ENCODE peak calls at places on chromosomes 4 and X, in nine cellular contexts. W is IMR-90; O is naive thymus-derived CD4-positive, alpha-beta T cell; Y is thoracic aorta; H is A673; G is fibroblast of lung; D is mammary epithelial cell; U is K562; A is H1. S is an unnamed sample.
A peak's percentile ranks its signal among the peaks of the same experiment; 100 is the strongest.

GRCh38 chr4:138255917-138256597 is 13.9 kb upstream of the SLC7A11 start:
- DNase-seq in Y (no peak), O (no peak), A (no peak), D (no peak), W (no peak), U (no peak), H (no peak), G (no peak), S (no peak)

GRCh38 chr4:13535118-13535517 is 9.2 kb downstream of the NKX3-2 start:
- DNase-seq in G (no peak), A (peak; percentile 49), U (no peak), O (no peak), Y (no peak), W (no peak), D (no peak), H (no peak), S (no peak)

GRCh38 chr4:7761720-7762119 is 177.9 kb downstream of the AFAP1 start:
- DNase-seq in A (peak; percentile 83), O (peak; percentile 51), Y (peak; percentile 50), H (peak; percentile 86), W (peak; percentile 34), U (peak; percentile 52), D (no peak), G (peak; percentile 69), S (peak; percentile 34)

GRCh38 chr4:24477919-24478318 is 106.4 kb downstream of the DHX15 start:
- DNase-seq in U (no peak), D (no peak), Y (no peak), H (peak; percentile 68), A (no peak), G (peak; percentile 84), O (no peak), W (peak; percentile 89), S (peak; percentile 81)

GRCh38 chr4:141807073-141807472 is 170.7 kb downstream of the IL15 start:
- DNase-seq in G (peak; percentile 52), D (peak; percentile 39), U (no peak), W (peak; percentile 68), H (no peak), O (no peak), A (no peak), Y (no peak), S (peak; percentile 81)

GRCh38 chr4:120921456-120922389 is 803 bp downstream of the PRDM5 start:
- DNase-seq in H (peak; percentile 74), A (peak; percentile 65), D (peak; percentile 65), U (no peak), Y (no peak), W (peak; percentile 68), O (peak; percentile 15), G (peak; percentile 71), S (peak; percentile 66)

GRCh38 chr4:150534818-150535217 is 47.1 kb upstream of the MAB21L2 start:
- DNase-seq in U (no peak), Y (no peak), D (no peak), A (no peak), W (no peak), O (no peak), H (no peak), G (no peak), S (no peak)

GRCh38 chr4:130675262-130675661 is 1579.3 kb downstream of the C4orf33 start:
- DNase-seq in O (no peak), G (no peak), U (no peak), Y (no peak), A (no peak), H (no peak), D (no peak), W (no peak), S (no peak)

GRCh38 chrX:111170017-111170416 is 74.0 kb downstream of the PAK3 start:
- DNase-seq in H (no peak), W (peak; percentile 4), U (peak; percentile 1), Y (no peak), A (no peak), D (no peak), G (peak; percentile 0), O (no peak), S (peak; percentile 3)

GRCh38 chr4:2079006-2079405 is 19.9 kb downstream of the NAT8L start:
- DNase-seq in Y (no peak), O (no peak), D (no peak), U (no peak), A (no peak), H (no peak), W (no peak), G (no peak), S (no peak)

GRCh38 chr4:15213415-15213814 is 211.1 kb downstream of the CPEB2 start:
- DNase-seq in A (no peak), W (no peak), H (no peak), G (no peak), O (no peak), Y (no peak), D (no peak), U (no peak), S (no peak)

GRCh38 chrX:107857815-107858214 is 32.1 kb downstream of the MID2 start:
- DNase-seq in H (no peak), A (no peak), Y (no peak), U (no peak), G (no peak), D (no peak), W (no peak), O (no peak), S (no peak)

GRCh38 chrX:148928803-148929202 is 428.4 kb downstream of the AFF2 start:
- DNase-seq in U (no peak), Y (no peak), G (no peak), O (no peak), A (no peak), W (peak; percentile 1), D (peak; percentile 76), H (no peak), S (peak; percentile 55)

GRCh38 chr4:84258905-84259830 is 239.9 kb downstream of the NKX6-1 start:
- DNase-seq in U (peak; percentile 26), D (peak; percentile 21), A (peak; percentile 50), H (peak; percentile 24), O (no peak), Y (no peak), W (peak; percentile 32), G (peak; percentile 19), S (peak; percentile 14)

GRCh38 chrX:13360146-13360545 is 40.3 kb upstream of the ATXN3L start:
- DNase-seq in W (no peak), O (no peak), G (no peak), Y (no peak), U (no peak), A (no peak), H (no peak), D (no peak), S (no peak)

GRCh38 chr4:184473515-184474260 is 662 bp downstream of the IRF2 start:
- DNase-seq in O (peak; percentile 68), U (peak; percentile 51), G (peak; percentile 44), A (peak; percentile 67), D (peak; percentile 54), W (peak; percentile 32), Y (no peak), H (peak; percentile 58), S (peak; percentile 32)

GRCh38 chr4:8278421-8279287 is 9.1 kb downstream of the HTRA3 start:
- DNase-seq in Y (no peak), H (no peak), G (peak; percentile 93), D (peak; percentile 46), U (no peak), W (peak; percentile 93), O (no peak), A (no peak), S (peak; percentile 73)

GRCh38 chr4:98394134-98394533 is 132.9 kb downstream of the RAP1GDS1 start:
- DNase-seq in O (no peak), H (no peak), W (peak; percentile 53), D (peak; percentile 4), G (no peak), A (no peak), Y (no peak), U (no peak), S (peak; percentile 73)

GRCh38 chr4:85127653-85128052 is 161.2 kb upstream of the WDFY3 start:
- DNase-seq in O (no peak), A (peak; percentile 62), D (peak; percentile 17), G (peak; percentile 17), W (no peak), Y (no peak), H (peak; percentile 47), U (peak; percentile 53), S (peak; percentile 3)

DNA sequence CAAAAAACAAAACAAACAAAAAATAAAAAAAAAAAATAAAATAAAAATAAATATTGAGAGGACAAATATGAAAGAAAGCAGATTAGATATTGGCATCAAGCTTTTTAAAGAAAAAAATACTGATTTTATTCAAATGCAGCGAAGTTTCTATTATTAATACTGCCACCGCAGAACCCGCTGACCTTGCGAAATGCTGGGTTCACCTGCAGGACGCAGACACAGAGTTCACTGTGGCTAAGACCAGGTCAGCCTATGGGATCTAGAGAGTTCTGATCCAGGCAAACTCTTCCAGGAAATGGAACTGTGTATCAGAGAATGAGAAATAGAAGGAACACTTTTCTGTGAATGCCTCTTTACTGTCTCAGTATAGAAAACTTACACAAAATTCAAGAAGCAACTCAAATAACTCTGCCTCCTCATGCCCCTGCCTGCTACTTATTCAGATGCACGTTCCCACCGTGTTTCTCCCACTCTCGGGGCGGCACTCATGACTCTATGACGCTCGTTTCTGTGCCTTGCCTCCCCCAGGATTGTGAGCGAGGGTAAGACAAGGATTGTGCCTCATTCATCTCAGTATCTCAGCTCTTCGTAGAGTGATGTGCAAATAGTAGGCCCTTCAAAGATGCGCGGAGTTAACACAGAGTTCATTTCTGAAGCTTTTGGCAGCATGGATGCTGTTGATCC is 44.2 kb upstream of the TLR3 start:
- DNase-seq in H (no peak), D (no peak), G (no peak), Y (no peak), W (no peak), A (no peak), U (no peak), O (no peak), S (no peak)
- H3K27ac ChIP-seq in H (no peak overlapping the region), D (no peak overlapping the region), G (no peak overlapping the region), Y (no peak overlapping the region), W (no peak overlapping the region), A (no peak overlapping the region), U (no peak overlapping the region), O (no peak overlapping the region), S (no peak overlapping the region)

GRCh38 chr4:39524420-39524957 is 2.8 kb downstream of the UGDH start:
- DNase-seq in G (no peak), U (no peak), O (no peak), Y (no peak), D (no peak), H (no peak), A (no peak), W (no peak), S (no peak)
- H3K27ac ChIP-seq in G (no peak overlapping the region), U (no peak overlapping the region), O (no peak overlapping the region), Y (no peak overlapping the region), D (no peak overlapping the region), H (no peak overlapping the region), A (no peak overlapping the region), W (no peak overlapping the region), S (peak overlapping the region; percentile 16)

GRCh38 chr4:76434901-76435688 is at the start of gene SHROOM3:
- DNase-seq in A (no peak), Y (no peak), W (no peak), D (peak; percentile 62), O (no peak), G (no peak), H (peak; percentile 36), U (no peak), S (peak; percentile 36)
- H3K27ac ChIP-seq in A (peak within 1 kb of the TSS; percentile 60), Y (peak within 1 kb of the TSS; percentile 59), W (no peak within 1 kb of the TSS), D (peak within 1 kb of the TSS; percentile 23), O (no peak within 1 kb of the TSS), G (no peak within 1 kb of the TSS), H (peak within 1 kb of the TSS; percentile 60), U (no peak within 1 kb of the TSS), S (peak within 1 kb of the TSS; percentile 46)

DNA sequence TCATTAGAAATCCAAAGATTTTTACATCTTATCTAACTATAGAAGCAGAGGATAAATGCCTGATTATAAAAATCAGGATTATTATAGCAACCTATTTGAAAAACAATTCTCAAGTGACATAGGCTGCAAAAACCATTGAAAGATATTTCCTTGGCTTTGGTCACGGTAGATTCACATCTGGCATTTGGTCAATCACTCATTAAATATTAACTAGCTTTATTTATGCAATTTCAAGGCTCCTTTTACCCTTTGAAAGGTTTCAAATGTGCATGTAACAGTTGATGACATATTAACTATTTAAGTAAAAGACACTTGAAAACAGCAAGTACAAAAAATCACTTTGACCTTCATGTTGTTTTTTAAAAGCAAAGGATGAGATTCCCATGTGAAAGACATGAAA is 98.1 kb downstream of the MMRN1 start:
- DNase-seq in U (no peak), H (no peak), A (no peak), D (no peak), O (no peak), W (no peak), Y (no peak), G (no peak), S (no peak)
- H3K27ac ChIP-seq in U (no peak overlapping the region), H (no peak overlapping the region), A (no peak overlapping the region), D (no peak overlapping the region), O (no peak overlapping the region), W (no peak overlapping the region), Y (no peak overlapping the region), G (no peak overlapping the region), S (no peak overlapping the region)

S was measured in astrocyte.